ENCODE peak calls at places on chromosomes 4 and X, in six cellular contexts. R is CD4-positive, alpha-beta memory T cell; A is transverse colon; G is gastrocnemius medialis; D is heart right ventricle; Q is CD8-positive, alpha-beta T cell. Z is an unnamed sample.
A peak's percentile ranks its signal among the peaks of the same experiment; 100 is the strongest.

GRCh38 chrX:21725498-21725897 is 32.4 kb downstream of the SMPX start:
- DNase-seq in R (no peak), A (no peak), G (no peak), D (no peak), Q (no peak), Z (no peak)

GRCh38 chrX:63503541-63503940 is 152.4 kb upstream of the SPIN4 start:
- DNase-seq in R (no peak), A (no peak), G (no peak), D (no peak), Q (no peak), Z (no peak)

GRCh38 chrX:132041016-132041415 is 17.9 kb downstream of the STK26 start:
- DNase-seq in R (no peak), A (no peak), G (no peak), D (no peak), Q (no peak), Z (no peak)

GRCh38 chr4:89838005-89838404 is 1.0 kb upstream of the SNCA start:
- DNase-seq in R (no peak), A (no peak), G (no peak), D (no peak), Q (no peak), Z (no peak)

GRCh38 chr4:22595684-22596083 is 79.8 kb upstream of the ADGRA3 start:
- DNase-seq in R (no peak), A (no peak), G (no peak), D (no peak), Q (no peak), Z (no peak)

GRCh38 chrX:99901091-99901490 is 509.0 kb downstream of the PCDH19 start:
- DNase-seq in R (no peak), A (no peak), G (no peak), D (no peak), Q (no peak), Z (no peak)

GRCh38 chrX:118974908-118975671 is 672 bp downstream of the LONRF3 start:
- DNase-seq in R (peak; percentile 54), A (peak; percentile 58), G (peak; percentile 54), D (peak; percentile 32), Q (peak; percentile 22), Z (peak; percentile 44)

GRCh38 chr4:129561280-129561679 is 465.3 kb downstream of the C4orf33 start:
- DNase-seq in R (no peak), A (no peak), G (no peak), D (no peak), Q (no peak), Z (no peak)

GRCh38 chrX:96182366-96182765 is 502.3 kb upstream of the DIAPH2 start:
- DNase-seq in R (no peak), A (peak; percentile 24), G (no peak), D (no peak), Q (no peak), Z (no peak)

GRCh38 chr4:8704632-8705031 is 112.1 kb downstream of the CPZ start:
- DNase-seq in R (no peak), A (no peak), G (peak; percentile 2), D (no peak), Q (no peak), Z (no peak)

GRCh38 chr4:184513802-184514120 is 39.4 kb upstream of the IRF2 start:
- DNase-seq in R (no peak), A (no peak), G (no peak), D (no peak), Q (no peak), Z (no peak)

GRCh38 chrX:74521961-74522833 is 92.2 kb downstream of the RLIM start:
- DNase-seq in R (no peak), A (no peak), G (no peak), D (no peak), Q (no peak), Z (no peak)

GRCh38 chr4:5126857-5127256 is 75.6 kb downstream of the STK32B start:
- DNase-seq in R (no peak), A (no peak), G (no peak), D (no peak), Q (no peak), Z (no peak)

GRCh38 chr4:61520688-61521160 is 320.6 kb downstream of the ADGRL3 start:
- DNase-seq in R (no peak), A (no peak), G (no peak), D (no peak), Q (no peak), Z (no peak)

GRCh38 chrX:14865201-14865600 is 7.7 kb downstream of the FANCB start:
- DNase-seq in R (no peak), A (no peak), G (no peak), D (no peak), Q (no peak), Z (no peak)

GRCh38 chrX:123803331-123803983 is 56.4 kb upstream of the XIAP start:
- DNase-seq in R (peak; percentile 46), A (no peak), G (no peak), D (no peak), Q (no peak), Z (peak; percentile 37)
- H3K27ac ChIP-seq in R (no peak overlapping the region), A (no peak overlapping the region), G (no peak overlapping the region), D (no peak overlapping the region), Q (no peak overlapping the region), Z (no peak overlapping the region)

DNA sequence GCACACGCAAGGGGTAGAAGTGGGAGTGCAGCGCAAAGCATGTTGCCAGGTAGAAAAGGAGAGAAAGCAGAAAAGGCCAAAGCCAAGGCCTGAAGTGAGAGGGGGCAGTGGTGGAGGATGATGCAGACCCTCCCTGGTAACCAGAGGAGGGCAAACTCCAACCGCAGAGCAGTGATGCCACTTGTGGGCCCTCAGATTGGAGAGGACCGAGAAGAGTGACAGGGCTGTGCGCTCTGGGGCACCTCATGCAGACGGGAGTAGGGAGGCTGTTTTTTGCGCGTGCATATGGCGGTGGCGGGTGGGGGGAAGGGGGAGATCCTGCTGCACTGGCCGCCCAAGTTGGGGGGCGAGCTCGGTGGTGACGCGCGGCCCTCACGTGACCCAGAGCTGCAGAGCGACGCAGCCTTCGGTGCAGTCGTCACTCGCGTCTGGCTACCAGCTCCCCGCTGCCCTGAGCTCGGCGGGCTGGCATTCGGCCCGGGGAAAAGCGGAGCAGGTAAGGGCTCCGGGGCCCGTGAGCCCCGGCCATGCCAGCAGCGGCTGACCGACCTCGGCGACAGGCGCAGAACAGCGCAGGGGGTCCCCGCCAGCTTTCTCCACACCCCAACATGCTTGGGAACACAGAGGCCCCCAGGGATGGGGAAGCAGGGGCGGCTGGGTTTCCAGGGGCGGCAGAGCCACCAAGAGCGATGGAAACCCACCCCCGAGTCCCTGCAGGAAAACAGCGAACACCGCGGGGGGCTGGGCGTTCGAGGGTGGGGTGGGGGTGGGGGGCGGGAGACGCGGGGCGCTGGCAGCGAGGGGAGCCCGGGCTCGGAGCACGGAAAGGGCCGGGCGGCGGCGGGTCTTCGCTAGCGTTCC is at the start of gene BEX3:
- DNase-seq in R (peak; percentile 33), A (peak; percentile 47), G (no peak), D (peak; percentile 60), Q (peak; percentile 7), Z (peak; percentile 47)
- H3K27ac ChIP-seq in R (no peak within 1 kb of the TSS), A (peak within 1 kb of the TSS; percentile 74), G (peak within 1 kb of the TSS; percentile 7), D (peak within 1 kb of the TSS; percentile 69), Q (peak within 1 kb of the TSS; percentile 35), Z (no peak within 1 kb of the TSS)

DNA sequence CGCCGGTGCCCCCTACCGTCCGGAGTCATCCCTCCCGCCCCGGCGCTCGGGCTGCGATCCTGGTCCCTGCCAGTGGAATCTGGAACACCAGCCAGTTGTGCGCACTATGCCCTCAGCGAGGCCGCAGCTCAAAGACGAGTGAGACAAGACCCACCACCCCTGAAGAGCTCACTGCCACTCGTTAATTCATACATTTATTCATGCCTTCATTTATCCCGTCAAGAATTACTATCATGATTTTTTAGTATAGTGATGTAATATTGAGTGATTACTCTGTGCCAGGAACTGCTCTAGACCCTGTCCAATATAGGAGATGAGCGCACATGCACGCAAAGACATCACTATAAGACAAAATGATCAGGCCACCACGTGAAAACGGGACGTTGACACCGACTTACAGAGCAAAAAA is 252 bp upstream of the PPA2 start:
- DNase-seq in R (no peak), A (peak; percentile 91), G (no peak), D (peak; percentile 90), Q (no peak), Z (no peak)
- H3K27ac ChIP-seq in R (peak overlapping the region; percentile 97), A (peak overlapping the region; percentile 98), G (peak overlapping the region; percentile 99), D (peak overlapping the region; percentile 95), Q (peak overlapping the region; percentile 97), Z (peak overlapping the region; percentile 97)

GRCh38 chr4:102477657-102478056 is 23.5 kb upstream of the NFKB1 start:
- DNase-seq in R (no peak), A (no peak), G (no peak), D (no peak), Q (no peak), Z (no peak)
- H3K27ac ChIP-seq in R (no peak overlapping the region), A (no peak overlapping the region), G (no peak overlapping the region), D (no peak overlapping the region), Q (no peak overlapping the region), Z (no peak overlapping the region)

GRCh38 chr4:182018691-182019090 is 224.5 kb upstream of the TENM3 start:
- DNase-seq in R (no peak), A (no peak), G (no peak), D (no peak), Q (no peak), Z (no peak)

GRCh38 chr4:182014164-182014563 is 229.0 kb upstream of the TENM3 start:
- DNase-seq in R (no peak), A (no peak), G (no peak), D (no peak), Q (no peak), Z (no peak)

GRCh38 chr4:182017038-182017437 is 226.2 kb upstream of the TENM3 start:
- DNase-seq in R (no peak), A (no peak), G (no peak), D (no peak), Q (no peak), Z (no peak)

GRCh38 chr4:182014989-182015388 is 228.2 kb upstream of the TENM3 start:
- DNase-seq in R (no peak), A (no peak), G (no peak), D (no peak), Q (no peak), Z (no peak)

DNA sequence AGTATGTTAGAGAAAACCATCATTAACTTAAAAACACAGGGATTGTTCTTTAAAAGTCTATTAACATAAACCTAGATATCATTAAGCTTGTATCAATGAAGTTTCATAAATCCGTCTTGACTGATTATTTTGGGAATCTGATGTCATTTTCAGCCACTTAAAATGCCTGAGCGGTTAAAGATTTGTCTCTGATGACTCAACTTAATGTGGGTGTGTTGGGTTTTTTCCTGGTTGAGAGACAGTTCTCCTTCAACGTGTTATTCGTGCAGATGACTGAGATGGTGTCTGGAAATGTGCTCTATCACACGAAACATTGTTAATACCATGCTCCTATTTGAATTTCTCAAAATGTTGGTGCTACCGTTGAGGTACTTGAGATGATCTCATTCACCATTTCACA is 227.3 kb upstream of the TENM3 start:
- DNase-seq in R (no peak), A (no peak), G (no peak), D (no peak), Q (no peak), Z (no peak)
- H3K27ac ChIP-seq in R (no peak overlapping the region), A (no peak overlapping the region), G (no peak overlapping the region), D (no peak overlapping the region), Q (no peak overlapping the region), Z (no peak overlapping the region)

GRCh38 chr4:114249561-114250356 is 270.3 kb upstream of the ARSJ start:
- DNase-seq in R (no peak), A (no peak), G (no peak), D (no peak), Q (no peak), Z (no peak)
- H3K27ac ChIP-seq in R (no peak overlapping the region), A (no peak overlapping the region), G (no peak overlapping the region), D (no peak overlapping the region), Q (no peak overlapping the region), Z (no peak overlapping the region)

Z was measured in CD8-positive, alpha-beta memory T cell.